ENCODE peak calls at places on chromosomes 7 and 10, in seven cellular contexts. R is cardiac muscle cell; N is activated naive CD4-positive, alpha-beta T cell treated with Interleukin-2 at 50 U/mL for 16 hours; V is kidney tubule cell; K is lower lobe of right lung; I is foreskin fibroblast; S is C1 segment of cervical spinal cord. Y is an unnamed sample.

GRCh38 chr10:67015225-67015624 is 89.4 kb downstream of the LRRTM3 start:
- DNase-seq in I (no peak), S (no peak), V (no peak), R (no peak), N (no peak), K (no peak), Y (no peak)

GRCh38 chr7:1845536-1846311 is 175.6 kb downstream of the ELFN1 start:
- DNase-seq in N (no peak), R (no peak), I (no peak), V (no peak), K (peak), S (peak), Y (no peak)

GRCh38 chr7:157413881-157414701 is 77.3 kb downstream of the DNAJB6 start:
- DNase-seq in S (no peak), N (no peak), K (no peak), I (no peak), R (no peak), V (no peak), Y (no peak)

GRCh38 chr7:116353614-116354013 is 143.3 kb downstream of the TES start:
- DNase-seq in I (no peak), N (no peak), S (no peak), K (no peak), R (peak), V (peak), Y (no peak)

GRCh38 chr7:81173766-81174281 is 255.0 kb upstream of the SEMA3C start:
- DNase-seq in N (no peak), V (peak), K (no peak), I (peak), R (no peak), S (no peak), Y (no peak)

GRCh38 chr7:17155529-17155928 is 142.9 kb upstream of the AHR start:
- DNase-seq in K (no peak), S (no peak), R (no peak), I (no peak), N (no peak), V (no peak), Y (no peak)

GRCh38 chr7:4659551-4660286 is 22.4 kb upstream of the FOXK1 start:
- DNase-seq in R (no peak), I (no peak), K (no peak), V (no peak), S (no peak), N (no peak), Y (no peak)

GRCh38 chr10:6148251-6148691 is 54.5 kb upstream of the PFKFB3 start:
- DNase-seq in I (no peak), K (peak), R (no peak), S (no peak), V (peak), N (no peak), Y (no peak)

GRCh38 chr10:130099344-130099743 is 11.3 kb downstream of the C10orf143 start:
- DNase-seq in S (no peak), N (no peak), V (no peak), K (no peak), R (no peak), I (no peak), Y (no peak)

GRCh38 chr10:32950457-32951109 is 7.4 kb downstream of the ITGB1 start:
- DNase-seq in I (no peak), N (no peak), V (no peak), R (no peak), S (no peak), K (no peak), Y (no peak)

GRCh38 chr7:30562498-30562897 is 32.2 kb upstream of the GARS1 start:
- DNase-seq in N (no peak), I (no peak), V (peak), S (no peak), R (no peak), K (no peak), Y (no peak)

GRCh38 chr10:1035201-1035600 is 9.5 kb upstream of the IDI2 start:
- DNase-seq in K (no peak), N (no peak), I (no peak), V (no peak), S (peak), R (no peak), Y (no peak)

GRCh38 chr7:130649004-130649790 is 19.4 kb downstream of the COPG2 start:
- DNase-seq in N (no peak), K (no peak), S (no peak), R (no peak), V (peak), I (peak), Y (no peak)

GRCh38 chr7:84844771-84845170 is 342.1 kb downstream of the SEMA3D start:
- DNase-seq in I (no peak), S (no peak), R (no peak), K (no peak), N (no peak), V (no peak), Y (no peak)

GRCh38 chr10:118979661-118980060 is 49.9 kb upstream of the NANOS1 start:
- DNase-seq in S (no peak), R (no peak), K (no peak), V (no peak), I (no peak), N (no peak), Y (no peak)

GRCh38 chr10:133261726-133262325 is 14.8 kb downstream of the ADAM8 start:
- DNase-seq in S (peak), I (peak), R (peak), V (peak), K (peak), N (peak), Y (no peak)

GRCh38 chr10:58698777-58699356 is 186.2 kb downstream of the BICC1 start:
- DNase-seq in I (peak), S (no peak), V (no peak), K (no peak), R (no peak), N (no peak), Y (no peak)

GRCh38 chr7:146096994-146097393 is 19.6 kb upstream of the CNTNAP2 start:
- DNase-seq in V (no peak), R (peak), N (no peak), S (no peak), I (no peak), K (no peak), Y (no peak)

GRCh38 chr7:138449580-138449979 is 10.5 kb upstream of the TRIM24 start:
- DNase-seq in K (no peak), S (no peak), R (no peak), N (peak), V (no peak), I (no peak), Y (no peak)

GRCh38 chr7:2763607-2764006 is 75.6 kb downstream of the AMZ1 start:
- DNase-seq in I (no peak), K (no peak), S (no peak), R (no peak), N (no peak), V (no peak), Y (no peak)

GRCh38 chr10:53432035-53432434 is 659.5 kb upstream of the MBL2 start:
- DNase-seq in V (no peak), N (no peak), S (no peak), K (no peak), R (no peak), I (no peak), Y (no peak)

GRCh38 chr7:5779108-5779507 is 2.4 kb downstream of the RNF216 start:
- DNase-seq in N (no peak), R (no peak), S (no peak), I (no peak), V (no peak), K (no peak), Y (no peak)

GRCh38 chr7:91357379-91357778 is 93.1 kb downstream of the FZD1 start:
- DNase-seq in S (no peak), I (peak), K (no peak), N (no peak), V (peak), R (peak), Y (no peak)

GRCh38 chr7:111931016-111931517 is 275.1 kb downstream of the DOCK4 start:
- DNase-seq in V (peak), R (no peak), K (no peak), S (no peak), N (no peak), I (peak), Y (no peak)

GRCh38 chr10:69866688-69867461 is 65.2 kb downstream of the COL13A1 start:
- DNase-seq in V (peak), K (no peak), I (peak), N (no peak), R (peak), S (peak), Y (no peak)

GRCh38 chr7:41733063-41733398 is 30.1 kb upstream of the INHBA start:
- DNase-seq in V (peak), S (no peak), N (no peak), I (peak), R (no peak), K (no peak), Y (no peak)

GRCh38 chr7:21542891-21543527 is at the start of gene DNAH11:
- DNase-seq in V (peak), R (peak), K (peak), S (no peak), I (peak), N (no peak), Y (peak)

GRCh38 chr7:101952355-101953247 is 135.2 kb downstream of the CUX1 start:
- DNase-seq in V (peak), R (no peak), I (peak), N (no peak), S (no peak), K (no peak), Y (peak)

GRCh38 chr10:69372126-69372980 is 44.4 kb downstream of the TACR2 start:
- DNase-seq in R (no peak), N (no peak), V (no peak), K (no peak), I (no peak), S (no peak), Y (peak)

GRCh38 chr10:18719811-18720210 is 60.6 kb downstream of the ARL5B start:
- DNase-seq in K (no peak), S (no peak), I (no peak), R (no peak), V (no peak), N (no peak), Y (no peak)

GRCh38 chr7:81534446-81534845 is 235.4 kb downstream of the HGF start:
- DNase-seq in V (peak), R (no peak), K (no peak), N (no peak), S (no peak), I (no peak), Y (no peak)

GRCh38 chr7:23093546-23093945 is 12.0 kb upstream of the KLHL7 start:
- DNase-seq in K (no peak), S (no peak), N (no peak), R (no peak), V (peak), I (peak), Y (peak)

GRCh38 chr7:22859676-22860290 is 37.1 kb upstream of the TOMM7 start:
- DNase-seq in I (no peak), R (no peak), K (no peak), S (no peak), V (no peak), N (no peak), Y (no peak)

GRCh38 chr10:11586170-11586569 is 25.3 kb downstream of the USP6NL start:
- DNase-seq in N (no peak), K (no peak), S (no peak), R (no peak), I (no peak), V (no peak), Y (no peak)

GRCh38 chr7:151134743-151135524 is 32.6 kb downstream of the GBX1 start:
- DNase-seq in R (no peak), V (no peak), I (no peak), K (no peak), N (no peak), S (no peak), Y (no peak)

GRCh38 chr7:55309040-55309991 is 55.8 kb upstream of the LANCL2 start:
- DNase-seq in V (no peak), N (peak), K (peak), R (no peak), I (no peak), S (no peak), Y (no peak)

GRCh38 chr10:93266858-93267257 is 193.2 kb downstream of the CYP26A1 start:
- DNase-seq in K (no peak), S (no peak), R (no peak), N (no peak), I (no peak), V (no peak), Y (no peak)

GRCh38 chr7:112185005-112185834 is 21.0 kb downstream of the DOCK4 start:
- DNase-seq in K (no peak), R (no peak), V (peak), S (no peak), I (no peak), N (no peak), Y (no peak)

GRCh38 chr7:2781636-2782035 is 62.5 kb downstream of the GNA12 start:
- DNase-seq in V (no peak), I (no peak), K (no peak), R (no peak), S (no peak), N (no peak), Y (no peak)

GRCh38 chr10:90354914-90355313 is 502.9 kb downstream of the HTR7 start:
- DNase-seq in I (no peak), V (no peak), N (no peak), S (no peak), K (no peak), R (no peak), Y (no peak)